ENCODE peak calls at places on chromosomes 11 and 22, in eight cellular contexts. N is body of pancreas; U is fibroblast of lung; Z is Caco-2; L is heart left ventricle; V is A549; J is lower lobe of right lung; X is CD8-positive, alpha-beta T cell. O is an unnamed sample.

GRCh38 chr11:124745835-124746620 is 6.0 kb downstream of the VSIG2 start:
- DNase-seq in N (peak; percentile 23), U (no peak), Z (peak; percentile 77), L (no peak), V (peak; percentile 24), J (no peak), X (no peak), O (no peak)

GRCh38 chr11:45543808-45544422 is 121.5 kb downstream of the CHST1 start:
- DNase-seq in N (no peak), U (peak; percentile 5), Z (peak; percentile 21), L (no peak), V (peak; percentile 11), J (no peak), X (no peak), O (peak; percentile 71)

GRCh38 chr22:17748555-17749353 is 25.5 kb downstream of the BID start:
- DNase-seq in N (no peak), U (no peak), Z (no peak), L (no peak), V (no peak), J (no peak), X (no peak), O (no peak)

GRCh38 chr11:17932472-17932871 is 80.4 kb downstream of the SERGEF start:
- DNase-seq in N (no peak), U (no peak), Z (peak; percentile 15), L (no peak), V (no peak), J (no peak), X (no peak), O (no peak)

GRCh38 chr11:2899080-2899783 is 13.7 kb upstream of the CDKN1C start:
- DNase-seq in N (no peak), U (no peak), Z (no peak), L (peak; percentile 81), V (no peak), J (peak; percentile 67), X (no peak), O (no peak)

GRCh38 chr11:73236205-73236765 is 18.2 kb downstream of the P2RY2 start:
- DNase-seq in N (no peak), U (no peak), Z (no peak), L (peak; percentile 30), V (no peak), J (no peak), X (no peak), O (no peak)

GRCh38 chr22:41290262-41291221 is 4.6 kb upstream of the RANGAP1 start:
- DNase-seq in N (no peak), U (peak; percentile 37), Z (peak; percentile 58), L (peak; percentile 28), V (peak; percentile 44), J (no peak), X (no peak), O (peak; percentile 23)

GRCh38 chr11:2441171-2441570 is 3.1 kb downstream of the TRPM5 start:
- DNase-seq in N (no peak), U (no peak), Z (no peak), L (peak; percentile 36), V (no peak), J (peak; percentile 40), X (no peak), O (no peak)

GRCh38 chr11:62770778-62771143 is 435 bp upstream of the TAF6L start:
- DNase-seq in N (peak; percentile 24), U (no peak), Z (peak; percentile 47), L (peak; percentile 44), V (no peak), J (no peak), X (no peak), O (no peak)

GRCh38 chr22:39094717-39095389 is 2.2 kb upstream of the APOBEC3H start:
- DNase-seq in N (no peak), U (no peak), Z (no peak), L (no peak), V (no peak), J (no peak), X (no peak), O (no peak)

GRCh38 chr11:126809514-126810289 is 190.9 kb downstream of the KIRREL3 start:
- DNase-seq in N (no peak), U (no peak), Z (no peak), L (no peak), V (no peak), J (no peak), X (no peak), O (peak; percentile 12)

GRCh38 chr22:19011075-19011474 is 75.0 kb upstream of the PRODH start:
- DNase-seq in N (no peak), U (no peak), Z (no peak), L (no peak), V (no peak), J (no peak), X (no peak), O (no peak)

GRCh38 chr11:119100246-119100959 is 1.2 kb downstream of the DPAGT1 start:
- DNase-seq in N (peak; percentile 32), U (peak; percentile 60), Z (peak; percentile 66), L (no peak), V (peak; percentile 51), J (no peak), X (no peak), O (no peak)

GRCh38 chr22:26670459-26670858 is 13.1 kb downstream of the MIAT start:
- DNase-seq in N (no peak), U (no peak), Z (no peak), L (no peak), V (no peak), J (no peak), X (no peak), O (no peak)

GRCh38 chr22:37696657-37697539 is at the start of gene TRIOBP:
- DNase-seq in N (peak; percentile 97), U (peak; percentile 91), Z (peak; percentile 98), L (peak; percentile 96), V (peak; percentile 87), J (peak; percentile 97), X (peak; percentile 62), O (peak; percentile 100)

GRCh38 chr11:119419834-119420492 is 3.0 kb downstream of the THY1 start:
- DNase-seq in N (no peak), U (no peak), Z (no peak), L (no peak), V (no peak), J (no peak), X (no peak), O (no peak)

GRCh38 chr11:69387409-69387885 is 93.5 kb downstream of the MYEOV start:
- DNase-seq in N (no peak), U (no peak), Z (no peak), L (no peak), V (no peak), J (no peak), X (no peak), O (no peak)

DNA sequence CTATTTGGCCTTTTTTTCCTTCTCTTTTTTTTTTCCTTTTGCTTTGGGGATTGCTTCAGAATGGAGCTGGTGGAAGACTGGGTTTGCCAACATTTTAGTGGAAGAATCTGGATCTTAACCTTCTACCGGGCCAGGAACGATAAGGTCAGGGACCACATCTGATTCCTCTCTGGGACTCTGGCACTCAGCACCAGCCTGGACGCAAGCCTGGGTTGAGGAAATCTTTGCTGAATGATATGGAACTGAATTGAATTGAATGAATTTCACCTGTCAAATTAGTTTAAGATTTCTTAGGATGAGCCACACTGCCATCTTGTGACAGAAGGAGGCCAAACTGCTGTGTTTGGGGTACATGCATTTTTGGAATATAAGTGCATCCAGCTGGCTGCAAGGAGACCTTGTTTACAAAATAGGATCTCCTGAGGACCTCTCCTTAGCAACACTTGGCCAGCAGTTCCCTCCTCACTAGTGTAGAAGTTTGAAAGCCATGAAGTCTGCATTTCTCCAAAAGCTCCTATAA is 30.4 kb downstream of the TPBGL start:
- DNase-seq in N (no peak), U (peak; percentile 27), Z (no peak), L (peak; percentile 20), V (peak; percentile 37), J (no peak), X (no peak), O (no peak)
- TF ChIP-seq CTCF in N (no peak), U (peak; percentile 37), Z (peak; percentile 44), L (peak; percentile 37), V (peak; percentile 56), J (no peak), X (peak; percentile 48), O (peak; percentile 41)

GRCh38 chr11:96143016-96143670 is 199.9 kb downstream of the MAML2 start:
- DNase-seq in N (no peak), U (peak; percentile 73), Z (no peak), L (no peak), V (no peak), J (no peak), X (no peak), O (no peak)
- H3K4me1 ChIP-seq in N (no peaks in the 10 kb centered on the region), U (peaks cover 3% of the 10 kb centered on the region), Z (peaks cover 47% of the 10 kb centered on the region), L (peaks cover 29% of the 10 kb centered on the region), V (peaks cover 18% of the 10 kb centered on the region), J (peaks cover 26% of the 10 kb centered on the region), X (peaks cover 27% of the 10 kb centered on the region), O (peaks cover 3% of the 10 kb centered on the region)

DNA sequence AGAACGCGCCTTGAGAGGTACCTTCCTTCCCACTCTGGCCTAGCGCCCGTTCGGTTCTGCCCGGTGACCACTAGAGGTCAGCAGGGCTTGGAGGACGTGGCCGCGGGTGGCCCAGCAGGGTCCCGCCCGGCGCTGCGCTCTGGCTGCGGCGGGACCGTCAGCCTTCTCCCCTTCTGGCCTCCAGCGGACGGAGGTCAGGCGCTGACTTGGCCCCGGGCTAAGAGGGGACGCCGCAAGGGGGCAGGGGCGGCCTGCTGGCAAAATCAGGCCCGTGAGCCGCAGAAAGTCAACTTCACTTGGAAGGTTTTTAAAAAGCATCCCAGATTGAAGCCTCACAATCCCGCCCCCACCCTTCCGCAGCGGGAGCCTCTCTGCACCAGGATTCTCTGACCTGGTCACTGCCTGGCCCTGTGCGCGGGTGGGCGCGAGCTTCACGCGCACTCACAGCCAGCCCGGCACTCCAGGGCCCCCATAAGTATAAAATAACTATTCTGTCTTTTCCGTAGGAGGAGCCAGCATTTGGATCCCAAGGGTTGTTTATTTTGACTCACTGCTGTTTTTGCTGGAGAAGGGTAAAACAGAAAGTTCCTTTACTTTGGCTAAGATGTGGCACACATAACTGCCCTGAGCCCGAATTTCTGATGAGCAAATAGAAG is 23.2 kb upstream of the ZBTB16 start:
- DNase-seq in N (peak; percentile 92), U (peak; percentile 86), Z (peak; percentile 98), L (peak; percentile 93), V (peak; percentile 72), J (peak; percentile 91), X (peak; percentile 43), O (peak; percentile 91)
- H3K4me3 ChIP-seq in N (no peak overlapping the region), U (peak overlapping the region; percentile 42), Z (peak overlapping the region; percentile 29), L (no peak overlapping the region), V (peak overlapping the region; percentile 46), J (peak overlapping the region; percentile 49), X (no peak overlapping the region), O (no peak overlapping the region)

GRCh38 chr11:13294178-13294577 is 16.6 kb downstream of the BMAL1 start:
- DNase-seq in N (no peak), U (no peak), Z (no peak), L (no peak), V (no peak), J (no peak), X (no peak), O (no peak)

GRCh38 chr11:13291361-13291760 is 13.8 kb downstream of the BMAL1 start:
- DNase-seq in N (no peak), U (no peak), Z (no peak), L (no peak), V (no peak), J (no peak), X (no peak), O (no peak)

GRCh38 chr11:13294771-13295579 is 17.4 kb downstream of the BMAL1 start:
- DNase-seq in N (no peak), U (no peak), Z (no peak), L (no peak), V (no peak), J (no peak), X (no peak), O (no peak)

GRCh38 chr11:13291794-13292193 is 14.2 kb downstream of the BMAL1 start:
- DNase-seq in N (no peak), U (peak; percentile 54), Z (no peak), L (no peak), V (no peak), J (no peak), X (no peak), O (no peak)

GRCh38 chr11:13292970-13293369 is 15.4 kb downstream of the BMAL1 start:
- DNase-seq in N (no peak), U (no peak), Z (no peak), L (no peak), V (no peak), J (no peak), X (no peak), O (no peak)
- TF ChIP-seq CTCF in N (no peak), U (no peak), Z (no peak), L (no peak), V (no peak), J (no peak), X (no peak), O (no peak)

O was measured in cardiac muscle cell.